ENCODE peak calls at places on chromosomes 1 and 21, in six cellular contexts. One of them, this sample, is unnamed.

GRCh38 chr1:211305044-211305443 is 21.6 kb upstream of the TRAF5 start:
- DNase-seq in PC-9: no peak
- DNase-seq in cardiac fibroblast: no peak
- DNase-seq in OCI-LY7: no peak
- DNase-seq in mucosa of descending colon: no peak
- DNase-seq in AG09309: no peak
- DNase-seq in this sample: no peak

GRCh38 chr1:31747304-31747703 is 16.8 kb downstream of the ADGRB2 start:
- DNase-seq in AG09309: no peak
- DNase-seq in OCI-LY7: no peak
- DNase-seq in mucosa of descending colon: no peak
- DNase-seq in cardiac fibroblast: no peak
- DNase-seq in PC-9: no peak
- DNase-seq in this sample: no peak

GRCh38 chr1:152880316-152880715 is 2.2 kb downstream of the SMCP start:
- DNase-seq in PC-9: no peak
- DNase-seq in mucosa of descending colon: no peak
- DNase-seq in OCI-LY7: no peak
- DNase-seq in AG09309: no peak
- DNase-seq in cardiac fibroblast: no peak
- DNase-seq in this sample: no peak

GRCh38 chr1:237267743-237268142 is 225.8 kb downstream of the RYR2 start:
- DNase-seq in PC-9: no peak
- DNase-seq in OCI-LY7: no peak
- DNase-seq in mucosa of descending colon: no peak
- DNase-seq in AG09309: no peak
- DNase-seq in cardiac fibroblast: no peak
- DNase-seq in this sample: no peak

GRCh38 chr1:9628541-9629444 is 22.7 kb upstream of the PIK3CD start:
- DNase-seq in cardiac fibroblast: no peak
- DNase-seq in AG09309: no peak
- DNase-seq in PC-9: no peak
- DNase-seq in OCI-LY7: peak
- DNase-seq in mucosa of descending colon: peak
- DNase-seq in this sample: no peak

GRCh38 chr21:26732442-26733221 is 112.6 kb downstream of the ADAMTS1 start:
- DNase-seq in cardiac fibroblast: peak
- DNase-seq in PC-9: peak
- DNase-seq in OCI-LY7: peak
- DNase-seq in AG09309: no peak
- DNase-seq in mucosa of descending colon: no peak
- DNase-seq in this sample: peak

GRCh38 chr1:35572296-35572695 is 818 bp upstream of the TFAP2E start:
- DNase-seq in cardiac fibroblast: no peak
- DNase-seq in PC-9: no peak
- DNase-seq in AG09309: no peak
- DNase-seq in mucosa of descending colon: no peak
- DNase-seq in OCI-LY7: no peak
- DNase-seq in this sample: no peak

GRCh38 chr1:15353839-15354579 is 55.7 kb upstream of the EFHD2 start:
- DNase-seq in OCI-LY7: no peak
- DNase-seq in AG09309: no peak
- DNase-seq in cardiac fibroblast: no peak
- DNase-seq in PC-9: no peak
- DNase-seq in mucosa of descending colon: no peak
- DNase-seq in this sample: no peak

GRCh38 chr1:11178021-11179015 is 10.8 kb upstream of the ANGPTL7 start:
- DNase-seq in cardiac fibroblast: peak
- DNase-seq in mucosa of descending colon: no peak
- DNase-seq in AG09309: no peak
- DNase-seq in OCI-LY7: no peak
- DNase-seq in PC-9: no peak
- DNase-seq in this sample: no peak

GRCh38 chr1:201499795-201500669 is 6.9 kb downstream of the CSRP1 start:
- DNase-seq in cardiac fibroblast: peak
- DNase-seq in mucosa of descending colon: no peak
- DNase-seq in AG09309: no peak
- DNase-seq in OCI-LY7: no peak
- DNase-seq in PC-9: no peak
- DNase-seq in this sample: no peak

GRCh38 chr1:85027242-85027983 is 20.9 kb downstream of the MCOLN3 start:
- DNase-seq in mucosa of descending colon: no peak
- DNase-seq in PC-9: no peak
- DNase-seq in cardiac fibroblast: peak
- DNase-seq in AG09309: no peak
- DNase-seq in OCI-LY7: peak
- DNase-seq in this sample: no peak

GRCh38 chr21:31553926-31554325 is 105.6 kb upstream of the SOD1 start:
- DNase-seq in AG09309: no peak
- DNase-seq in mucosa of descending colon: no peak
- DNase-seq in OCI-LY7: no peak
- DNase-seq in cardiac fibroblast: no peak
- DNase-seq in PC-9: no peak
- DNase-seq in this sample: no peak

GRCh38 chr21:31554511-31555022 is 104.9 kb upstream of the SOD1 start:
- DNase-seq in AG09309: no peak
- DNase-seq in cardiac fibroblast: peak
- DNase-seq in mucosa of descending colon: no peak
- DNase-seq in PC-9: no peak
- DNase-seq in OCI-LY7: no peak
- DNase-seq in this sample: no peak

GRCh38 chr21:31556662-31557061 is 102.8 kb upstream of the SOD1 start:
- DNase-seq in mucosa of descending colon: no peak
- DNase-seq in PC-9: no peak
- DNase-seq in OCI-LY7: no peak
- DNase-seq in AG09309: no peak
- DNase-seq in cardiac fibroblast: no peak
- DNase-seq in this sample: no peak

GRCh38 chr21:31557421-31557955 is 102.0 kb upstream of the SOD1 start:
- DNase-seq in cardiac fibroblast: no peak
- DNase-seq in AG09309: no peak
- DNase-seq in mucosa of descending colon: peak
- DNase-seq in OCI-LY7: no peak
- DNase-seq in PC-9: peak
- DNase-seq in this sample: no peak

DNA sequence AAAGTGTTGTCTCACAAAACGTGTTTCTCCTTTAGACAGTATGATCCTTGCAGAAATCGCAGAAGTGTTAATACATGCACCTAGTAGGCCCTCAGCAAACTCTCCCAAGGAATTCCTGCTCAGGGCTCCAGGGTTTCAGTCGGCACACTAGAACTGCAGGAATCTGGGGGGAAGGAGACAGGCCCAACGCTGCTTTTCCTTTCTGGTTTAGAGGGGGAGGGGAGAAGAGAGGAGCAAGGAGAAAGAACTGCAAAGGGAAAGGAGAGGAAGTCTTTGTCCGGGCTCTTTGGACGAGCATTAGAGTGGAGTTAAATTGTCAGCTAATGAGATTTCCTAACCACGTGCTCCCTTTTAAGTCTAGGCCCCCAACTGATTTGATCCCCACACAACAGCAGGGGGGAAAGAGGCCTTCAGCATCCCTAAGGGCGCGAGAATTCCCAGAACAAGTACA is 103.7 kb upstream of the SOD1 start:
- DNase-seq in cardiac fibroblast: no peak
- DNase-seq in AG09309: no peak
- DNase-seq in mucosa of descending colon: no peak
- DNase-seq in PC-9: no peak
- DNase-seq in OCI-LY7: no peak
- DNase-seq in this sample: no peak
- H3K4me3 ChIP-seq in cardiac fibroblast: no peak
- H3K4me3 ChIP-seq in AG09309: no peak
- H3K4me3 ChIP-seq in mucosa of descending colon: no peak
- H3K4me3 ChIP-seq in PC-9: no peak
- H3K4me3 ChIP-seq in OCI-LY7: no peak
- H3K4me3 ChIP-seq in this sample: no peak

DNA sequence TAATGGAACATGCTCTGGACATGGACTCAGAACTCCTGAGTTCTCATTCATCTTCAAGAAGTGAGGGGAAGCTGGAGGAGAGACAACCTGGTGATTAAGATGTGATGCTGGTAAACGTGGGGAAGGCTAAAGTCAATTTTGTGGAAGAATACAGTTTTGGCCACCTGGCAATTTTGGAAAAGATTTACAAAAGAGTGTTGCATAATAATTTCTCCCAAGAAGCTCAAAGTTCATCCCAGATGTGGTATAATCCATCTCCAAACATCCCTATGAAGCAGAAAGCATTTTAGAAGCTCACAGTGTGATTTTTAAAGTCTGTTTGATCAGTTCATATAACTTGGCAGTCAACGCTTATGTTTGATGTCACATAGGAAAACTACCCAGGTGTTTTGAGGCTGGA is 208.7 kb downstream of the LMX1A start:
- DNase-seq in cardiac fibroblast: no peak
- DNase-seq in PC-9: no peak
- DNase-seq in OCI-LY7: no peak
- DNase-seq in mucosa of descending colon: no peak
- DNase-seq in AG09309: no peak
- DNase-seq in this sample: no peak
- TF ChIP-seq CTCF in cardiac fibroblast: no peak
- TF ChIP-seq CTCF in PC-9: no peak
- TF ChIP-seq CTCF in OCI-LY7: no peak
- TF ChIP-seq CTCF in mucosa of descending colon: no peak
- TF ChIP-seq CTCF in AG09309: no peak
- TF ChIP-seq CTCF in this sample: no peak

DNA sequence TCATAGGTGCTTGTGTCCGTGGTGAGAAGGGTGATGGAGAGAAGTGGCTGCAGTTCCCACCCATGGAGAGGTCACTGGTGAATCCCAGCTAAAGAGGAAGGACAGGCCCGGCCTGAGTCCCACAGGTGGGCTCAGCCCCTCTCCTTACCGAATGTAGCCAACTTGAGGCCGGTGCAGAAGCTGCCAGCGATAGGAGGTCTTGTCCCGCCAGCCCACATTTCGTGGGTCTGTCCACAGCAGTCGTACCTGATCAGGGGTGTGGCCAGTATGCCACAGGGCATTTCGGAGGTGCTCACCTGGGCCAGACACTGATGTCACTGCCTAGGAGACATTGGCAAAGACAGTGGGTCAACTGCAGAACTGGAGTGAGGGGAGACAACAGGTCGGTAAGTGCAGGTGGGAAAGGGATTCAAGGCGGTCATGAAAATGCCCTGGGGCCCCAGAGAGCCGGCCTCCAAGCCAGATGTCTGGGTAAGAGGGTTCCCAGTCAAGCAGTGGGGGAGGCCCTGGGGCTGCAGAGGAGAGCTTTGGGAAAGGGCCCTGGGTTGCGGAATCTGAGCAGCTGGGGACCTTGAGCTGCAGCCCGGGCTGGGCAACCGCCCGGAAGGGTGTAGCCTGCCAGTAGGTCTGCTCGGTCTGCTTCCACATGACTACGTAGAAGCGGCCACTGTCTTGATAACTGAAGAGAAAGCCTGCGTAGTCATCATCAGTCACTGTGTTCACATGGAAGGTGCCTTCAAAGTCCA is 10.6 kb downstream of the THBS3 start:
- DNase-seq in PC-9: no peak
- DNase-seq in AG09309: no peak
- DNase-seq in OCI-LY7: no peak
- DNase-seq in mucosa of descending colon: peak
- DNase-seq in cardiac fibroblast: no peak
- DNase-seq in this sample: no peak
- H3K4me3 ChIP-seq in PC-9: no peak
- H3K4me3 ChIP-seq in AG09309: no peak
- H3K4me3 ChIP-seq in OCI-LY7: no peak
- H3K4me3 ChIP-seq in mucosa of descending colon: no peak
- H3K4me3 ChIP-seq in cardiac fibroblast: no peak
- H3K4me3 ChIP-seq in this sample: no peak

DNA sequence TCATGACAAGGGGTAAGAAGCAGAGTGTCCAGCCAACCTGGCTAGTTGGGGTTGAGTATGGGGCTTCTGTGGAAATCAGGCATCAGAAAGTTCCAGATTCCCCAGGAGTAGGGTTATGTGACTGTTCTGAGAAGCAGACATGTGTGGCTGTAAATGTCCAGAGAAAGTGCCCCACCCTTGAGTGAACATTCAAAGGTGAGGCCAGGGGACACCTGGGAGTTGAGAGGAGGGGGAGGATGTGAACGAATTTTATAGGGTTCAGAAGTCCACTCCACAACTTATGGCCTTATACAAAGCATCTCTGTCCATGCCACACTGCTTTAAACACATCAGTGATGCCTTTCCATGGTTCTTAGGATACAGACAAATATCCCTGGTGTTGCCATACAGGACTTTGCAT is 133.3 kb downstream of the IGSF21 start:
- DNase-seq in AG09309: no peak
- DNase-seq in PC-9: no peak
- DNase-seq in mucosa of descending colon: no peak
- DNase-seq in cardiac fibroblast: no peak
- DNase-seq in OCI-LY7: no peak
- DNase-seq in this sample: no peak
- TF ChIP-seq CTCF in AG09309: no peak
- TF ChIP-seq CTCF in PC-9: no peak
- TF ChIP-seq CTCF in mucosa of descending colon: no peak
- TF ChIP-seq CTCF in cardiac fibroblast: no peak
- TF ChIP-seq CTCF in OCI-LY7: no peak
- TF ChIP-seq CTCF in this sample: no peak

DNA sequence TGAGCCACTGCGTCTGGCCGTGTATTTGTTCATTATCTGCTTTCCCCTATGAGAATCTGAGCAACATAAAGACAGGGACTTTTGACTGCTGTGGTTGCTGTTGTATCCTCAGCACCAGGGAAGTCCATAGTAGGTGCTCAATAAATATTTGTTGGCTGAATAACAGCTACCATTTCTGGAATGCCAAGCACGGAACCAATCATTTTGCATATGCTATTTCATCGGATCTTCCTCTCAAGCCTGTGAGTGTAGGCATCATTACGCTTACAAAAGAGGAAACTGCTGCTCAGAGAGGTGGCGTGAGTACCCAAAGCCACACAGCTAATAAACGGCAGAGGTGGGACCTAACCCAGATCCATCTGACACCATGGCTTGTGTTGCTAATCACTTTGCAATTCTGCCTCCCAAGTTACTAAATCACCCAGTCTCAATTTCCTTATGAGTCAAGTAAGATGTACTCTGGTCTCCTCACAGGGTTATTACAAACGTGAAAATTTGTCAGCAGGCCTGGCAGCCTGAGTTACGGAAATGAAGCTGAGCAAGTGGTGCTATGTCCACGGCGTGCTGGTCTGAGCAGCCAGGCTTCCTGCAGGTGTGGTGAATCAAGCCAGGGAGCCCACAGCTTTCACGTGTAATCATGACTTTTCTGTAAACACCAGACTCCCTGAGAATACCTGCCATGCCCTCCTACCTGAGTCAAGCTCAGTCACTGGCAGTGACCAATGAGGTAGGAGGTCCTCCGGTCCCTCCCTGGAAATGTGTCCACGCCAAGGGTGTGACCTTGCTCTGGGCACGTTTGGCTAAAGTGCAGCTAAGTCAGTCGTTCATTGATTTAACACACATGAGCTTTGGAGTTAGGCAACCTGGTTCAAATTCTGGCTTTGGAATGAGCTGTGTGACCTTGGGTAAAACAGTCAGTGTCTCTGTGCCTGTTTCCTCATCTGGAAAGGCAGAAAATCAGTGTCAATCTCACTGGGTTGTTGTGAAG is 4.8 kb upstream of the RHCE start:
- DNase-seq in PC-9: peak
- DNase-seq in mucosa of descending colon: peak
- DNase-seq in cardiac fibroblast: no peak
- DNase-seq in OCI-LY7: no peak
- DNase-seq in AG09309: no peak
- DNase-seq in this sample: no peak
- H3K4me3 ChIP-seq in PC-9: no peak
- H3K4me3 ChIP-seq in mucosa of descending colon: no peak
- H3K4me3 ChIP-seq in cardiac fibroblast: no peak
- H3K4me3 ChIP-seq in OCI-LY7: no peak
- H3K4me3 ChIP-seq in AG09309: no peak
- H3K4me3 ChIP-seq in this sample: no peak

This sample was measured in LNCaP clone FGC.